ENCODE peak calls at places on chromosome 2, in eight cellular contexts. L is neural crest cell; W is GM23338; T is substantia nigra; F is esophagus squamous epithelium; Q is astrocyte of the spinal cord; E is midbrain; D is CD4-positive, alpha-beta memory T cell. Y is an unnamed sample.

GRCh38 chr2:172968061-172968469 is 107.6 kb upstream of the MAP3K20 start:
- DNase-seq in T (no peak), W (no peak), Q (peak), F (no peak), D (no peak), E (no peak), L (no peak), Y (peak)

GRCh38 chr2:158457092-158457825 is 507 bp downstream of the PKP4 start:
- DNase-seq in T (peak), L (peak), E (peak), F (no peak), W (peak), D (peak), Q (peak), Y (peak)

GRCh38 chr2:100291152-100291970 is 30.9 kb downstream of the LONRF2 start:
- DNase-seq in Q (peak), D (peak), T (no peak), W (no peak), E (peak), F (no peak), L (no peak), Y (no peak)

GRCh38 chr2:65212115-65212514 is 15.5 kb upstream of the ACTR2 start:
- DNase-seq in D (no peak), W (no peak), Q (no peak), L (no peak), E (no peak), T (no peak), F (no peak), Y (no peak)

GRCh38 chr2:179440642-179441251 is 176.1 kb upstream of the SESTD1 start:
- DNase-seq in Q (peak), F (no peak), E (peak), L (no peak), W (peak), D (no peak), T (no peak), Y (no peak)

GRCh38 chr2:62706721-62707516 is 1.4 kb downstream of the EHBP1 start:
- DNase-seq in W (no peak), E (no peak), L (no peak), T (no peak), D (no peak), Q (no peak), F (no peak), Y (no peak)

GRCh38 chr2:32825291-32825712 is 121.5 kb upstream of the LTBP1 start:
- DNase-seq in E (peak), Q (peak), T (peak), D (no peak), W (no peak), F (no peak), L (no peak), Y (no peak)

GRCh38 chr2:129318581-129319421 is 660.7 kb upstream of the RAB6C start:
- DNase-seq in L (no peak), F (no peak), E (no peak), T (no peak), W (no peak), D (no peak), Q (no peak), Y (no peak)

GRCh38 chr2:14524803-14525080 is 107.8 kb upstream of the LRATD1 start:
- DNase-seq in Q (peak), F (no peak), W (no peak), L (no peak), E (no peak), D (no peak), T (no peak), Y (no peak)

GRCh38 chr2:189427872-189428271 is 13.4 kb upstream of the WDR75 start:
- DNase-seq in W (no peak), E (no peak), F (no peak), T (no peak), L (no peak), Q (no peak), D (no peak), Y (no peak)

GRCh38 chr2:127067620-127068350 is 39.2 kb downstream of the BIN1 start:
- DNase-seq in F (no peak), L (peak), T (peak), W (peak), Q (peak), D (peak), E (peak), Y (no peak)

GRCh38 chr2:168198476-168199192 is 48.8 kb downstream of the STK39 start:
- DNase-seq in T (no peak), E (no peak), F (no peak), L (no peak), D (no peak), Q (peak), W (no peak), Y (no peak)

GRCh38 chr2:207465894-207466293 is 63.9 kb upstream of the CREB1 start:
- DNase-seq in E (no peak), F (no peak), T (no peak), W (no peak), D (no peak), L (no peak), Q (no peak), Y (no peak)

GRCh38 chr2:38178142-38178541 is 102.2 kb upstream of the CYP1B1 start:
- DNase-seq in L (no peak), F (no peak), E (peak), T (no peak), D (no peak), W (no peak), Q (peak), Y (no peak)

GRCh38 chr2:72414108-72414507 is 266.4 kb upstream of the CYP26B1 start:
- DNase-seq in E (no peak), L (no peak), Q (no peak), D (no peak), T (no peak), W (no peak), F (no peak), Y (no peak)

GRCh38 chr2:57597940-57598339 is 448.7 kb upstream of the VRK2 start:
- DNase-seq in T (no peak), W (no peak), F (no peak), D (no peak), Q (no peak), L (no peak), E (no peak), Y (no peak)

Y was measured in osteocyte.